ENCODE peak calls at places on chromosomes 3 and 15, in four cellular contexts. S is cardiac muscle cell, R is ovary, W is mammary epithelial cell. Q is an unnamed sample. For H3K4me1, the result is how much of the 10 kb centered on the place peaks cover.

GRCh38 chr3:134937256-134938023 is 142.4 kb downstream of the EPHB1 start:
- DNase-seq in R (no peak), W (no peak), S (no peak), Q (no peak)

GRCh38 chr3:110567032-110567431 is 504.6 kb upstream of the NECTIN3 start:
- DNase-seq in R (no peak), W (no peak), S (no peak), Q (no peak)

GRCh38 chr3:177491301-177492031 is 294.2 kb upstream of the TBL1XR1 start:
- DNase-seq in W (peak), S (no peak), R (no peak), Q (no peak)

GRCh38 chr15:55977225-55977624 is 16.2 kb downstream of the NEDD4 start:
- DNase-seq in W (no peak), R (no peak), S (no peak), Q (no peak)

GRCh38 chr3:108051005-108051404 is 39.8 kb downstream of the CD47 start:
- DNase-seq in S (peak), W (no peak), R (no peak), Q (no peak)

GRCh38 chr15:70243686-70244540 is 146.2 kb upstream of the TLE3 start:
- DNase-seq in R (no peak), W (no peak), S (peak), Q (no peak)

GRCh38 chr15:51030649-51031316 is 63.9 kb downstream of the TNFAIP8L3 start:
- DNase-seq in S (no peak), R (no peak), W (peak), Q (no peak)

GRCh38 chr3:61532739-61533500 is 28.5 kb upstream of the PTPRG start:
- DNase-seq in S (no peak), R (no peak), W (no peak), Q (no peak)

GRCh38 chr3:50472958-50473357 is 30.5 kb downstream of the CACNA2D2 start:
- DNase-seq in S (no peak), W (no peak), R (no peak), Q (peak)

GRCh38 chr15:96495386-96495785 is 164.9 kb downstream of the NR2F2 start:
- DNase-seq in R (no peak), W (no peak), S (no peak), Q (no peak)

GRCh38 chr3:114447950-114448479 is 154.2 kb downstream of the TIGIT start:
- DNase-seq in R (no peak), W (no peak), S (no peak), Q (no peak)

GRCh38 chr3:52402706-52403270 is 42.1 kb downstream of the SEMA3G start:
- DNase-seq in R (peak), S (no peak), W (no peak), Q (no peak)

GRCh38 chr3:52849656-52850055 is 14.8 kb upstream of the MUSTN1 start:
- DNase-seq in W (no peak), R (no peak), S (no peak), Q (no peak)

GRCh38 chr3:97872209-97873042 is 50.6 kb downstream of the CRYBG3 start:
- DNase-seq in W (peak), S (no peak), R (no peak), Q (no peak)

GRCh38 chr3:66378256-66378655 is 122.6 kb downstream of the LRIG1 start:
- DNase-seq in W (no peak), R (no peak), S (peak), Q (peak)

GRCh38 chr15:68701886-68702285 is 118.8 kb downstream of the ANP32A start:
- DNase-seq in R (no peak), S (no peak), W (no peak), Q (no peak)

GRCh38 chr3:53680026-53680425 is 166.2 kb downstream of the CHDH start:
- DNase-seq in R (peak), W (no peak), S (peak), Q (no peak)

GRCh38 chr15:73708691-73709090 is 24.5 kb downstream of the CD276 start:
- DNase-seq in W (no peak), S (no peak), R (no peak), Q (no peak)

GRCh38 chr3:150742679-150743078 is 20.3 kb downstream of the SIAH2 start:
- DNase-seq in R (no peak), S (no peak), W (no peak), Q (no peak)

GRCh38 chr3:73509066-73509465 is 115.7 kb downstream of the PDZRN3 start:
- DNase-seq in S (no peak), R (no peak), W (no peak), Q (no peak)

GRCh38 chr3:196275126-196275525 is 12.4 kb downstream of the PCYT1A start:
- DNase-seq in R (no peak), S (no peak), W (no peak), Q (no peak)

GRCh38 chr3:190077646-190078045 is 43.1 kb downstream of the P3H2 start:
- DNase-seq in R (no peak), W (no peak), S (no peak), Q (no peak)

GRCh38 chr3:78846688-78847087 is 921.1 kb downstream of the ROBO1 start:
- DNase-seq in R (no peak), W (peak), S (no peak), Q (no peak)

GRCh38 chr3:36606871-36607765 is 157.2 kb downstream of the DCLK3 start:
- DNase-seq in W (no peak), S (no peak), R (no peak), Q (no peak)

GRCh38 chr3:190340071-190340470 is 17.8 kb upstream of the CLDN1 start:
- DNase-seq in R (no peak), W (peak), S (no peak), Q (no peak)

GRCh38 chr15:63090502-63091286 is 31.0 kb upstream of the LACTB start:
- DNase-seq in R (no peak), S (no peak), W (no peak), Q (no peak)

GRCh38 chr15:63089260-63090043 is 32.2 kb upstream of the LACTB start:
- DNase-seq in W (no peak), R (no peak), S (peak), Q (no peak)

GRCh38 chr15:63094495-63094931 is 27.1 kb upstream of the LACTB start:
- DNase-seq in R (no peak), S (peak), W (no peak), Q (no peak)

GRCh38 chr15:63093486-63094205 is 28.0 kb upstream of the LACTB start:
- DNase-seq in R (peak), W (peak), S (peak), Q (peak)

DNA sequence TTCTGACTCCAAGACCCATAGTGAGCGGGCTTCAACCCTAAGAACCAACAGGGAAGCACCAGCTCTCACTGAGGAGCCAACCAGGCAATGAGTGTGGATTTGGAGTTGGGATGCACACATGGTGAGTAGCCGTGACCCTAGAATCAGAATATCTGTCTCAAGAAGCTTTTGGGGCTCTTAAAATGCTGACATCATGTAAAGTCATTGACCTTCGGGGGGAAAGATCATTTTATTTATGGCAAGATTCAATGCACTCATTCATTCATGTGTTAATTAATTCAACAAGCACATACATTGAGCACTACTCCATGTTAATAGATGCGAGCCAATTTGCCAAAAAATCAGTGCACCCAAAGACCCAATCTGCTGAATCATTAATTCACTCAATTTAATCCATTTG is 30.0 kb upstream of the LACTB start:
- DNase-seq in W (no peak), R (no peak), S (no peak), Q (no peak)
- H3K4me1 ChIP-seq in W (under half), R (under half), S (under half), Q (under half)

GRCh38 chr15:78212546-78213424 is 21.6 kb downstream of the ACSBG1 start:
- DNase-seq in W (peak), S (no peak), R (no peak), Q (no peak)

GRCh38 chr15:78213425-78213750 is 21.0 kb downstream of the ACSBG1 start:
- DNase-seq in S (no peak), W (no peak), R (no peak), Q (no peak)

GRCh38 chr15:78211189-78211921 is 23.0 kb downstream of the ACSBG1 start:
- DNase-seq in R (no peak), S (no peak), W (no peak), Q (no peak)

GRCh38 chr15:78210349-78210717 is 24.0 kb downstream of the ACSBG1 start:
- DNase-seq in R (no peak), S (no peak), W (no peak), Q (no peak)

GRCh38 chr15:78212008-78212407 is 22.4 kb downstream of the ACSBG1 start:
- DNase-seq in W (no peak), S (no peak), R (no peak), Q (no peak)
- H3K27ac ChIP-seq in W (no peak), S (no peak), R (no peak), Q (no peak)

DNA sequence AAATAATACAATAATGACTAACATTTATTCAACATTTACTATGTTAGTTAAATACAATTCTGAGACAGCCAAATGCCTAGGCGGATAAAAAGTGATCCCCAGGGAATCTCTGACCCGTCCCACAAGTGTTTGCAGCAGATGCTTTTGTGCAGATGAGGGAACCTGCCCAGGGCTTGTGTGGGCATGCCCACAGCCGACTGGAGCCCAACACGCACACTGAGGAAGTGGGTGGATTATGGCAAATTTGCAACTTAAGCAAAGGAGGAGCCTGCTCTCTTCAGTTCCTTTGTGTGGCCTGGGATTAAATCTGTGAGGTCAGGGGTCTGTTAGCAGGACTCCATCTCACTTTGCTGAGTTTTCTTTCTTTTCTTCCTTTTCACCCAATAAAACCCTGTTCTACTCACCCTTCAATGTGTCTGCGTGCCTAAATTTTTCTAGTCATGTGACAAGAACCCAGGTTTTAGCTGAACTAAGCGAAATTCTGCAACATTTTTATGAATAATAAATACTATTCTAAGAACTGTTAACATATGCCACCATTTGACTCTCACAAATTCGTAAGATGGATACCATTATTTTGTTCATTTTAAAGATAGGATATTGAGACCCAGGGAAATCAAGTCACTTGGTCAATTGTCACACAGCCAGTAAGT is 13.9 kb upstream of the RTP1 start:
- DNase-seq in R (no peak), W (peak), S (no peak), Q (no peak)
- H3K4me3 ChIP-seq in R (no peak), W (no peak), S (no peak), Q (no peak)

DNA sequence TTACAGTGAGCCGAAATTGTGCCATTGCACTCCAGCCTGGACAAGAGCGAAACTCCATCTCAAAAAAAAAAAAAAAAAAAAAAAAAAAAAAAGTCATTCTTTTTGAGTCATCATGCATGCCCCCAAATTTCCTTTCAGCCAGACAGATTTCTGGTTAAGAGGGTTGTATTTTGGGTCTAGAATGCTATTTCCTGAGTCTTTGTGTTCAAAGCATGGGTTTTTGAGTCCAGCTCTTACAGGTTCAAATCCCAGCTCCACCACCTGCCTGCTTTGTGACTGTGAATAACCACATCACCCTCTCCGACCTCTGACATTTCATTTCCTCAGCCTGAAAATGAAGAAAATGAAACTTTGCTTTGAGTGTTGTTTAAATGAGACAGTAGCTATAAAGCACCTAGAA is 9.3 kb upstream of the C15orf61 start:
- DNase-seq in S (no peak), W (no peak), R (no peak), Q (no peak)
- H3K4me1 ChIP-seq in S (under half), W (under half), R (under half), Q (under half)

DNA sequence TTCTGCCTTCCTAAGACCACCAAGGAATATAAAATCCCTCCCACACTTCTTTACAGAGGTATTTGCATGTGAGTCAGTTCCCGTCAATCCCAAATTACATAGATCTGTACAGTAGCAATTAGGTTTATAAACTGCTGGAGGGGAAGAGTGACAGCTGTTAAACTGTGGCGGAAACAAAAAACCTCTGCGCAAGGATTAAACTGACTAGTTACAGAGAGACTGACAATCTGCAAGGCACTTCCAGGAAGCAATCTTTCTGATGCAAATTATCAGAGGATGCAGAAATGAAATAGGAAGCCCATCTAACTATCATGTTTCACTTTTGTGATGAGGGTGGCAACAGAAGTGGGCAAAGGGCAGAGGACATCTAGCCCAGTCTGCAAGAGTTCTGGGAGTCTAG is 150.4 kb downstream of the RTP4 start:
- DNase-seq in W (no peak), S (no peak), R (no peak), Q (no peak)
- H3K27ac ChIP-seq in W (no peak), S (no peak), R (no peak), Q (no peak)

Q was measured in effector memory CD4-positive, alpha-beta T cell.